ENCODE peak calls at places on chromosome 11, in five cellular contexts. One of them, this sample, is unnamed.

GRCh38 chr11:67648140-67648795 is 2.3 kb downstream of the ACY3 start:
- DNase-seq in fibroblast of mammary gland: no peak
- DNase-seq in activated CD4-positive, alpha-beta T cell treated with anti-CD3 and anti-CD28 coated beads for 48 hours: peak
- DNase-seq in stimulated activated naive CD8-positive, alpha-beta T cell treated with anti-CD3 and anti-CD28 coated beads, Interleukin-15, Interleukin-2, amounts not matched to agents 100 U/mL and 50 U/mL, for 24 hours: peak
- DNase-seq in foreskin fibroblast: no peak
- DNase-seq in this sample: peak

GRCh38 chr11:13378316-13378715 is 84.7 kb downstream of the BTBD10 start:
- DNase-seq in fibroblast of mammary gland: no peak
- DNase-seq in activated CD4-positive, alpha-beta T cell treated with anti-CD3 and anti-CD28 coated beads for 48 hours: no peak
- DNase-seq in stimulated activated naive CD8-positive, alpha-beta T cell treated with anti-CD3 and anti-CD28 coated beads, Interleukin-15, Interleukin-2, amounts not matched to agents 100 U/mL and 50 U/mL, for 24 hours: no peak
- DNase-seq in foreskin fibroblast: no peak
- DNase-seq in this sample: no peak

GRCh38 chr11:94400839-94401772 is at the start of gene GPR83:
- DNase-seq in fibroblast of mammary gland: no peak
- DNase-seq in activated CD4-positive, alpha-beta T cell treated with anti-CD3 and anti-CD28 coated beads for 48 hours: peak
- DNase-seq in stimulated activated naive CD8-positive, alpha-beta T cell treated with anti-CD3 and anti-CD28 coated beads, Interleukin-15, Interleukin-2, amounts not matched to agents 100 U/mL and 50 U/mL, for 24 hours: no peak
- DNase-seq in foreskin fibroblast: peak
- DNase-seq in this sample: no peak

GRCh38 chr11:80096736-80097135 is 655.9 kb upstream of the TENM4 start:
- DNase-seq in fibroblast of mammary gland: peak
- DNase-seq in activated CD4-positive, alpha-beta T cell treated with anti-CD3 and anti-CD28 coated beads for 48 hours: no peak
- DNase-seq in stimulated activated naive CD8-positive, alpha-beta T cell treated with anti-CD3 and anti-CD28 coated beads, Interleukin-15, Interleukin-2, amounts not matched to agents 100 U/mL and 50 U/mL, for 24 hours: no peak
- DNase-seq in foreskin fibroblast: peak
- DNase-seq in this sample: no peak

GRCh38 chr11:23956586-23956985 is 540.3 kb upstream of the LUZP2 start:
- DNase-seq in fibroblast of mammary gland: no peak
- DNase-seq in activated CD4-positive, alpha-beta T cell treated with anti-CD3 and anti-CD28 coated beads for 48 hours: no peak
- DNase-seq in stimulated activated naive CD8-positive, alpha-beta T cell treated with anti-CD3 and anti-CD28 coated beads, Interleukin-15, Interleukin-2, amounts not matched to agents 100 U/mL and 50 U/mL, for 24 hours: no peak
- DNase-seq in foreskin fibroblast: no peak
- DNase-seq in this sample: no peak

GRCh38 chr11:71139516-71140205 is 112.7 kb downstream of the SHANK2 start:
- DNase-seq in fibroblast of mammary gland: peak
- DNase-seq in activated CD4-positive, alpha-beta T cell treated with anti-CD3 and anti-CD28 coated beads for 48 hours: no peak
- DNase-seq in stimulated activated naive CD8-positive, alpha-beta T cell treated with anti-CD3 and anti-CD28 coated beads, Interleukin-15, Interleukin-2, amounts not matched to agents 100 U/mL and 50 U/mL, for 24 hours: no peak
- DNase-seq in foreskin fibroblast: peak
- DNase-seq in this sample: no peak

GRCh38 chr11:10285148-10285802 is 8.7 kb downstream of the SBF2 start:
- DNase-seq in fibroblast of mammary gland: no peak
- DNase-seq in activated CD4-positive, alpha-beta T cell treated with anti-CD3 and anti-CD28 coated beads for 48 hours: no peak
- DNase-seq in stimulated activated naive CD8-positive, alpha-beta T cell treated with anti-CD3 and anti-CD28 coated beads, Interleukin-15, Interleukin-2, amounts not matched to agents 100 U/mL and 50 U/mL, for 24 hours: no peak
- DNase-seq in foreskin fibroblast: no peak
- DNase-seq in this sample: no peak

GRCh38 chr11:107991868-107992414 is 16.8 kb upstream of the CUL5 start:
- DNase-seq in fibroblast of mammary gland: no peak
- DNase-seq in activated CD4-positive, alpha-beta T cell treated with anti-CD3 and anti-CD28 coated beads for 48 hours: no peak
- DNase-seq in stimulated activated naive CD8-positive, alpha-beta T cell treated with anti-CD3 and anti-CD28 coated beads, Interleukin-15, Interleukin-2, amounts not matched to agents 100 U/mL and 50 U/mL, for 24 hours: no peak
- DNase-seq in foreskin fibroblast: no peak
- DNase-seq in this sample: no peak

GRCh38 chr11:112173152-112173551 is 2.2 kb upstream of the BCO2 start:
- DNase-seq in fibroblast of mammary gland: no peak
- DNase-seq in activated CD4-positive, alpha-beta T cell treated with anti-CD3 and anti-CD28 coated beads for 48 hours: no peak
- DNase-seq in stimulated activated naive CD8-positive, alpha-beta T cell treated with anti-CD3 and anti-CD28 coated beads, Interleukin-15, Interleukin-2, amounts not matched to agents 100 U/mL and 50 U/mL, for 24 hours: no peak
- DNase-seq in foreskin fibroblast: peak
- DNase-seq in this sample: no peak

GRCh38 chr11:65279713-65280459 is 18.1 kb downstream of the POLA2 start:
- DNase-seq in fibroblast of mammary gland: peak
- DNase-seq in activated CD4-positive, alpha-beta T cell treated with anti-CD3 and anti-CD28 coated beads for 48 hours: peak
- DNase-seq in stimulated activated naive CD8-positive, alpha-beta T cell treated with anti-CD3 and anti-CD28 coated beads, Interleukin-15, Interleukin-2, amounts not matched to agents 100 U/mL and 50 U/mL, for 24 hours: peak
- DNase-seq in foreskin fibroblast: peak
- DNase-seq in this sample: peak

GRCh38 chr11:44404323-44404705 is 94.4 kb upstream of the ALX4 start:
- DNase-seq in fibroblast of mammary gland: no peak
- DNase-seq in activated CD4-positive, alpha-beta T cell treated with anti-CD3 and anti-CD28 coated beads for 48 hours: no peak
- DNase-seq in stimulated activated naive CD8-positive, alpha-beta T cell treated with anti-CD3 and anti-CD28 coated beads, Interleukin-15, Interleukin-2, amounts not matched to agents 100 U/mL and 50 U/mL, for 24 hours: no peak
- DNase-seq in foreskin fibroblast: no peak
- DNase-seq in this sample: no peak

GRCh38 chr11:26319906-26320305 is 12.0 kb upstream of the ANO3 start:
- DNase-seq in fibroblast of mammary gland: peak
- DNase-seq in activated CD4-positive, alpha-beta T cell treated with anti-CD3 and anti-CD28 coated beads for 48 hours: no peak
- DNase-seq in stimulated activated naive CD8-positive, alpha-beta T cell treated with anti-CD3 and anti-CD28 coated beads, Interleukin-15, Interleukin-2, amounts not matched to agents 100 U/mL and 50 U/mL, for 24 hours: no peak
- DNase-seq in foreskin fibroblast: peak
- DNase-seq in this sample: no peak

GRCh38 chr11:22795914-22796313 is 33.7 kb downstream of the SVIP start:
- DNase-seq in fibroblast of mammary gland: no peak
- DNase-seq in activated CD4-positive, alpha-beta T cell treated with anti-CD3 and anti-CD28 coated beads for 48 hours: no peak
- DNase-seq in stimulated activated naive CD8-positive, alpha-beta T cell treated with anti-CD3 and anti-CD28 coated beads, Interleukin-15, Interleukin-2, amounts not matched to agents 100 U/mL and 50 U/mL, for 24 hours: no peak
- DNase-seq in foreskin fibroblast: no peak
- DNase-seq in this sample: no peak

GRCh38 chr11:118799372-118799771 is 8.4 kb upstream of the DDX6 start:
- DNase-seq in fibroblast of mammary gland: no peak
- DNase-seq in activated CD4-positive, alpha-beta T cell treated with anti-CD3 and anti-CD28 coated beads for 48 hours: no peak
- DNase-seq in stimulated activated naive CD8-positive, alpha-beta T cell treated with anti-CD3 and anti-CD28 coated beads, Interleukin-15, Interleukin-2, amounts not matched to agents 100 U/mL and 50 U/mL, for 24 hours: no peak
- DNase-seq in foreskin fibroblast: no peak
- DNase-seq in this sample: no peak

GRCh38 chr11:41237386-41237785 is 222.1 kb downstream of the LRRC4C start:
- DNase-seq in fibroblast of mammary gland: no peak
- DNase-seq in activated CD4-positive, alpha-beta T cell treated with anti-CD3 and anti-CD28 coated beads for 48 hours: no peak
- DNase-seq in stimulated activated naive CD8-positive, alpha-beta T cell treated with anti-CD3 and anti-CD28 coated beads, Interleukin-15, Interleukin-2, amounts not matched to agents 100 U/mL and 50 U/mL, for 24 hours: no peak
- DNase-seq in foreskin fibroblast: no peak
- DNase-seq in this sample: no peak

GRCh38 chr11:124762077-124762623 is at the start of gene ESAM:
- DNase-seq in fibroblast of mammary gland: no peak
- DNase-seq in activated CD4-positive, alpha-beta T cell treated with anti-CD3 and anti-CD28 coated beads for 48 hours: peak
- DNase-seq in stimulated activated naive CD8-positive, alpha-beta T cell treated with anti-CD3 and anti-CD28 coated beads, Interleukin-15, Interleukin-2, amounts not matched to agents 100 U/mL and 50 U/mL, for 24 hours: peak
- DNase-seq in foreskin fibroblast: no peak
- DNase-seq in this sample: peak

GRCh38 chr11:128949791-128950454 is 7.3 kb upstream of the TP53AIP1 start:
- DNase-seq in fibroblast of mammary gland: peak
- DNase-seq in activated CD4-positive, alpha-beta T cell treated with anti-CD3 and anti-CD28 coated beads for 48 hours: no peak
- DNase-seq in stimulated activated naive CD8-positive, alpha-beta T cell treated with anti-CD3 and anti-CD28 coated beads, Interleukin-15, Interleukin-2, amounts not matched to agents 100 U/mL and 50 U/mL, for 24 hours: no peak
- DNase-seq in foreskin fibroblast: no peak
- DNase-seq in this sample: no peak

GRCh38 chr11:47071871-47072270 is 104.8 kb downstream of the ARFGAP2 start:
- DNase-seq in fibroblast of mammary gland: no peak
- DNase-seq in activated CD4-positive, alpha-beta T cell treated with anti-CD3 and anti-CD28 coated beads for 48 hours: no peak
- DNase-seq in stimulated activated naive CD8-positive, alpha-beta T cell treated with anti-CD3 and anti-CD28 coated beads, Interleukin-15, Interleukin-2, amounts not matched to agents 100 U/mL and 50 U/mL, for 24 hours: no peak
- DNase-seq in foreskin fibroblast: no peak
- DNase-seq in this sample: no peak

GRCh38 chr11:36195496-36196346 is 93.5 kb downstream of the COMMD9 start:
- DNase-seq in fibroblast of mammary gland: peak
- DNase-seq in activated CD4-positive, alpha-beta T cell treated with anti-CD3 and anti-CD28 coated beads for 48 hours: no peak
- DNase-seq in stimulated activated naive CD8-positive, alpha-beta T cell treated with anti-CD3 and anti-CD28 coated beads, Interleukin-15, Interleukin-2, amounts not matched to agents 100 U/mL and 50 U/mL, for 24 hours: no peak
- DNase-seq in foreskin fibroblast: peak
- DNase-seq in this sample: no peak

GRCh38 chr11:126764221-126764620 is 236.3 kb downstream of the KIRREL3 start:
- DNase-seq in fibroblast of mammary gland: no peak
- DNase-seq in activated CD4-positive, alpha-beta T cell treated with anti-CD3 and anti-CD28 coated beads for 48 hours: no peak
- DNase-seq in stimulated activated naive CD8-positive, alpha-beta T cell treated with anti-CD3 and anti-CD28 coated beads, Interleukin-15, Interleukin-2, amounts not matched to agents 100 U/mL and 50 U/mL, for 24 hours: no peak
- DNase-seq in foreskin fibroblast: peak
- DNase-seq in this sample: no peak

GRCh38 chr11:68904458-68904847 is 762 bp downstream of the IGHMBP2 start:
- DNase-seq in fibroblast of mammary gland: no peak
- DNase-seq in activated CD4-positive, alpha-beta T cell treated with anti-CD3 and anti-CD28 coated beads for 48 hours: peak
- DNase-seq in stimulated activated naive CD8-positive, alpha-beta T cell treated with anti-CD3 and anti-CD28 coated beads, Interleukin-15, Interleukin-2, amounts not matched to agents 100 U/mL and 50 U/mL, for 24 hours: no peak
- DNase-seq in foreskin fibroblast: no peak
- DNase-seq in this sample: no peak